ENCODE peak calls at places on chromosome 19, in eight cellular contexts. V, O, S, I, A, U, Z and Q are unnamed samples. For H3K79me2 and H4K20me1, the result is how much of the 10 kb centered on the place peaks cover.

GRCh38 chr19:43624933-43625332 is 5.5 kb upstream of the ZNF428 start:
- DNase-seq in Z (peak), A (peak), U (no peak), V (peak), I (peak), S (peak), O (peak), Q (no peak)

GRCh38 chr19:33388231-33388816 is 14.8 kb downstream of the CEBPG start:
- DNase-seq in O (no peak), V (no peak), U (no peak), I (peak), S (no peak), Z (no peak), A (no peak), Q (no peak)

GRCh38 chr19:23699521-23699860 is 12.5 kb upstream of the ZNF675 start:
- DNase-seq in I (no peak), O (no peak), U (no peak), Z (no peak), A (no peak), S (no peak), V (no peak), Q (no peak)

GRCh38 chr19:33477781-33478180 is 43.8 kb downstream of the PEPD start:
- DNase-seq in A (no peak), U (peak), O (no peak), Z (no peak), S (no peak), V (no peak), I (no peak), Q (no peak)

GRCh38 chr19:29773141-29773540 is 38.6 kb upstream of the CCNE1 start:
- DNase-seq in Z (no peak), S (no peak), A (no peak), U (no peak), V (no peak), I (no peak), O (no peak), Q (no peak)

GRCh38 chr19:42693760-42694350 is 46.4 kb downstream of the PSG3 start:
- DNase-seq in I (peak), Z (peak), S (no peak), A (peak), U (peak), O (peak), V (peak), Q (no peak)

GRCh38 chr19:10501971-10502523 is 1.1 kb downstream of the KEAP1 start:
- DNase-seq in Z (no peak), O (peak), S (peak), I (peak), A (peak), V (peak), U (no peak), Q (peak)

GRCh38 chr19:8145969-8146368 is 3.4 kb downstream of the FBN3 start:
- DNase-seq in O (no peak), I (peak), A (peak), V (peak), S (peak), Z (peak), U (no peak), Q (no peak)

GRCh38 chr19:31784631-31785237 is 435.5 kb upstream of the TSHZ3 start:
- DNase-seq in I (peak), U (peak), O (peak), A (no peak), S (peak), V (no peak), Z (no peak), Q (no peak)

GRCh38 chr19:19006213-19006612 is 27.1 kb downstream of the SUGP2 start:
- DNase-seq in A (no peak), U (no peak), O (no peak), I (no peak), Z (no peak), V (no peak), S (no peak), Q (no peak)

GRCh38 chr19:42252365-42253244 is 2.3 kb downstream of the ERF start:
- DNase-seq in I (peak), A (no peak), S (no peak), Z (no peak), V (peak), U (no peak), O (peak), Q (peak)

GRCh38 chr19:10863107-10863700 is 8.1 kb upstream of the CARM1 start:
- DNase-seq in A (no peak), I (peak), S (no peak), O (no peak), V (no peak), U (peak), Z (peak), Q (peak)

GRCh38 chr19:18418725-18419194 is 438 bp upstream of the SSBP4 start:
- DNase-seq in I (peak), U (no peak), O (no peak), A (no peak), Z (no peak), S (no peak), V (peak), Q (no peak)

GRCh38 chr19:33891773-33892172 is 95.1 kb downstream of the KCTD15 start:
- DNase-seq in S (no peak), U (no peak), I (no peak), V (no peak), O (no peak), A (no peak), Z (no peak), Q (no peak)

GRCh38 chr19:30564551-30565011 is 192.4 kb downstream of the ZNF536 start:
- DNase-seq in O (no peak), A (no peak), V (peak), Z (no peak), I (no peak), U (no peak), S (no peak), Q (no peak)

GRCh38 chr19:6821639-6822310 is 49.3 kb downstream of the VAV1 start:
- DNase-seq in A (no peak), I (no peak), S (no peak), V (no peak), Z (no peak), U (no peak), O (no peak), Q (no peak)

GRCh38 chr19:49224856-49225255 is 67.3 kb downstream of the TRPM4 start:
- DNase-seq in U (peak), V (peak), A (peak), S (peak), Z (peak), O (peak), I (no peak), Q (peak)

GRCh38 chr19:6253886-6254285 is 25.9 kb downstream of the MLLT1 start:
- DNase-seq in S (no peak), Z (no peak), O (no peak), U (no peak), A (no peak), I (no peak), V (no peak), Q (no peak)

GRCh38 chr19:19106061-19106551 is 32.2 kb downstream of the TMEM161A start:
- DNase-seq in Z (no peak), I (peak), A (no peak), U (no peak), V (peak), S (peak), O (peak), Q (peak)

GRCh38 chr19:19459707-19460251 is 54.3 kb downstream of the GATAD2A start:
- DNase-seq in U (peak), S (no peak), Z (no peak), I (peak), O (peak), V (no peak), A (peak), Q (no peak)

GRCh38 chr19:10858204-10858828 is 10.1 kb downstream of the C19orf38 start:
- DNase-seq in Z (peak), O (peak), I (peak), S (peak), V (peak), U (no peak), A (peak), Q (no peak)

GRCh38 chr19:55669418-55670279 is 5.4 kb upstream of the EPN1 start:
- DNase-seq in I (no peak), O (no peak), U (no peak), S (no peak), Z (no peak), V (no peak), A (no peak), Q (no peak)

GRCh38 chr19:33199441-33200265 is 5.5 kb downstream of the LRP3 start:
- DNase-seq in Z (no peak), A (no peak), V (no peak), U (no peak), I (peak), O (no peak), S (no peak), Q (no peak)

GRCh38 chr19:10113964-10114650 is 2.6 kb downstream of the P2RY11 start:
- DNase-seq in I (peak), V (peak), S (no peak), Z (peak), O (no peak), A (no peak), U (no peak), Q (no peak)

DNA sequence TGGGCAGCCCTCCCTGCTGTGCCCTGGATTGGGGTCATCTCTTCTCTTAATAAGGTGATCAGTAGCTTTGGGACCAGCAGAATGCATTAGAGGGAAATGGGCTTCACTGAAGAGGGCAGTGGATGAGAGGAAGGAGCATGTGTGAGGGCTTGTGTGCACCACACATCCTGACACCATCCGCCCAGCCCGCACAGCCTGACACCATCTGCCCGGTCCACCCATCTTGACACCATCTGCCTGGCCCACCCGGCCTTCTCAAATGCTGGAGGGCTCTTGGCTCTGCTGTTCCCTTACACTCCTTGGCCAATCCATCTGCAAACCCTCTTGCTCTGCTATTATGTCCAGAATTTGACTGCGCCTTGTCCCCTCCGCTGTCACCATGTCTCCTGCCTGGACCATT is 41.8 kb downstream of the BICRA start:
- DNase-seq in I (peak), S (no peak), V (no peak), U (no peak), A (no peak), Z (no peak), O (no peak), Q (no peak)
- H3K79me2 ChIP-seq in I (half or more), S (half or more), V (half or more), U (half or more), A (under half), Z (under half), O (half or more), Q (half or more)

GRCh38 chr19:12294308-12295158 is at the start of gene ZNF44:
- DNase-seq in U (peak), A (peak), O (peak), V (peak), Z (peak), I (peak), S (peak), Q (peak)
- H3K4me2 ChIP-seq in U (peak), A (peak), O (peak), V (peak), Z (peak), I (peak), S (peak), Q (peak)

DNA sequence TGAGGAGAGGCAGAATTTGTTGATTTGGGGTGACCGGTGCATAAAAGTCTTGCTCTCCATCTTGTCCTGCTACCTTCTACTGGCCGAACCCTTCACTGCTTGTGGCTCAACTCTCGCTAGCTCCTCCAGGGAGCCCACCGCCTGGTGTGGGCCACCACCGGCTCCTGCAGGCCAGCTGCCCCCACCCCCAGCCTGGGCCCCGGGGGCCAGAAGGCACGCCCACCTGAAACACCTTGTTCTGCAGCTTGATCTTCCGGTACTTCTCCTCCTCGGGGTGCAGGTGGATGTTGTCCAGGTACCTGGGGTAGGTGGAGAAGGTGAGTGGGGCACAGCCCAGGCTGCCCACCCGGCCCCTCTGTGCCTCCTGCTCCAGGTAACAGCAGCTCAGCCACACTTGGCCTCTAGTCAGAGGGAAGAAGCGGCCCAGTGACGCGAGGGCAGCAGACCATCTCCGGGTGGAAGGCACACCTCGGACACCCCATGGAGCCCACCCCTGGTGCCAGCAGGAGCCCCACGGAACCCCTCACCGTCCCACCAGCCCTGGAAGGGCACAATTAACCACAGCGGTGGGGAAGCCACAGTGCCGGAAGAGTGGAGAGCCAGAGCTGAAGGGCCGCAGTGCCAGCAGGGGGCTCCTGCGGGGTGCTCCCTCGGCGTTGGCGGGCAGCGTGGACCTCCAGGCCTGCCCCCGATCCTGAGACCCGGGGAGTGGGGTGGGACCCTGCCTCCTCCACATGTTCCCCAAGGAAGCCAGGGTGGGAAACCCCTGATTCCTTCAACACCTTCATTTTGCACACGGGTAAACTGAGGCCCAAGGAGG is 10.1 kb downstream of the UBXN6 start:
- DNase-seq in U (no peak), I (peak), S (no peak), V (no peak), O (no peak), A (no peak), Z (no peak), Q (no peak)
- H4K20me1 ChIP-seq in U (under half), I (under half), S (under half), V (under half), O (under half), A (under half), Z (under half), Q (under half)

DNA sequence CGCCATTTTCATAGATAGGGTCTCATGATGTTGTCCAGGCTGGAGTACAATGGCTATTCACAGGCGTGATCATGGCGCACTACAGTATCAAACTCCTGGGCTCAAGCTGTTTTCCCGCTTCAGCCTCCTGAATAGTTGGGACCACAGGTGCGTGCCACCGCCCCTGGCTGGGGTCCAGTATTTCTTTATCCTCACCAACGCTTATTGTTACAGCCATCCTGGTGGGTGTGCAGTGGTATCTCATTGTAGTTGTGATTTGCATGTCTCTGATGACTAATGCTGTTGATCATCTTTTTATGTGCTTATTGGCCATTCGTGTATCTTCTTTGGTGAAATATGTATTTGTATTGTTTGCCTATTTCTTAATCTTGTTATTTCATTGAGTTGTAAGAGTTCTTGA is 49.0 kb downstream of the SIPA1L3 start:
- DNase-seq in V (no peak), Z (no peak), U (no peak), A (no peak), O (no peak), I (no peak), S (no peak), Q (no peak)
- H3K79me2 ChIP-seq in V (half or more), Z (under half), U (half or more), A (half or more), O (under half), I (half or more), S (half or more), Q (half or more)

GRCh38 chr19:54206030-54206830 is 5.6 kb downstream of the RPS9 start:
- DNase-seq in A (no peak), V (no peak), O (no peak), S (no peak), U (no peak), I (peak), Z (peak), Q (no peak)
- H3K4me2 ChIP-seq in A (peak), V (no peak), O (no peak), S (no peak), U (peak), I (no peak), Z (peak), Q (no peak)

GRCh38 chr19:1979642-1980041 is 35.9 kb downstream of the BTBD2 start:
- DNase-seq in V (no peak), A (no peak), Z (no peak), O (no peak), I (no peak), S (no peak), U (no peak), Q (no peak)

GRCh38 chr19:1980068-1980467 is 35.4 kb downstream of the BTBD2 start:
- DNase-seq in I (no peak), Z (no peak), S (no peak), U (no peak), A (no peak), V (no peak), O (no peak), Q (no peak)

GRCh38 chr19:1980782-1981181 is 34.7 kb downstream of the BTBD2 start:
- DNase-seq in S (no peak), V (no peak), A (no peak), U (no peak), Z (no peak), I (no peak), O (no peak), Q (no peak)

GRCh38 chr19:1978346-1978894 is 37.1 kb downstream of the BTBD2 start:
- DNase-seq in S (no peak), V (no peak), O (no peak), Z (no peak), U (no peak), I (no peak), A (no peak), Q (no peak)

GRCh38 chr19:1979017-1979416 is 36.5 kb downstream of the BTBD2 start:
- DNase-seq in Z (no peak), I (no peak), V (no peak), U (no peak), S (no peak), O (no peak), A (no peak), Q (no peak)
- H4K20me1 ChIP-seq in Z (under half), I (under half), V (under half), U (under half), S (under half), O (under half), A (under half), Q (under half)

GRCh38 chr19:46371371-46371901 is 24.5 kb downstream of the PPP5C start:
- DNase-seq in O (no peak), U (no peak), S (no peak), A (no peak), I (no peak), V (peak), Z (no peak), Q (no peak)
- H3K79me2 ChIP-seq in O (under half), U (half or more), S (half or more), A (under half), I (under half), V (half or more), Z (under half), Q (under half)

GRCh38 chr19:48006762-48007161 is 12.3 kb downstream of the ELSPBP1 start:
- DNase-seq in Z (peak), A (peak), I (peak), V (peak), S (no peak), U (no peak), O (no peak), Q (no peak)

DNA sequence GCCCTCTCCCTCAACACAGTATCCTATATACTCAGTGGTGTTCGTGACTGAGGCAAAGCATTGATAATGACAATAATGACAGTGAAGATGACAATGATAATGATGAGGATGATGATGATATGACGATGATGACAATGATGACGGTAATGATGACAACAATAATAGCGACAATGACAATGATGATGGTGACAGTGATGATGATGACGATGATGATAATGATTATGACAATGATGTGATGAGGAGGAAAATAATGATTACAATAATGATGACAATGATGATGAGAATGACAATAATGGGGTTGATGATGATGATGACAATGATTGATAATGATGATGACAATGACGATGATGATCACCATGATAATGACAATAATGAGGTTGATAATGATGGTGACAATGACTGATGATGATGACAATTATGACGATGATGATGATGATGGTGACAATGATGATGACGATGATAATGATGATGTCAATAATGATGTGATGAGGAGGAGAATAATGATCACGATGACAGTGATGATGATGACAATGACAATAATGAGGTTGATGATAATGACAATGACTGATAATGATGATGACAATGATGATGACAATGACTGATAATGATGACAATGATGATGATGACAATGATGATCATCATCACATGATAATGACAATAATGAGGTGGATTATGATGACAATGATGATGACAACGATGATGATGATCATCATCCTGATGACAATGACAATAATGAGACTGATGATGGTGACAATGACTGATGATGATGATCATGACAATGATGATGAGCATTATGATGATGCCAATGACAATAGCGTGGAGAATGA is 16.7 kb downstream of the ELSPBP1 start:
- DNase-seq in V (no peak), Z (no peak), I (no peak), U (no peak), A (no peak), O (no peak), S (no peak), Q (no peak)
- H3K4me2 ChIP-seq in V (no peak), Z (no peak), I (no peak), U (no peak), A (no peak), O (no peak), S (no peak), Q (no peak)

GRCh38 chr19:46448601-46449000 is 19.9 kb upstream of the PNMA8C start:
- DNase-seq in I (no peak), U (no peak), O (no peak), V (no peak), Z (no peak), S (no peak), A (no peak), Q (no peak)

GRCh38 chr19:46447824-46448223 is 19.1 kb upstream of the PNMA8C start:
- DNase-seq in S (no peak), A (no peak), I (peak), U (no peak), Z (no peak), V (no peak), O (no peak), Q (no peak)

GRCh38 chr19:46442808-46443450 is 14.2 kb upstream of the PNMA8C start:
- DNase-seq in Z (no peak), U (peak), A (no peak), O (peak), V (no peak), I (peak), S (no peak), Q (no peak)

GRCh38 chr19:46447006-46447405 is 18.3 kb upstream of the PNMA8C start:
- DNase-seq in V (no peak), I (no peak), O (no peak), Z (no peak), A (peak), S (no peak), U (no peak), Q (no peak)

DNA sequence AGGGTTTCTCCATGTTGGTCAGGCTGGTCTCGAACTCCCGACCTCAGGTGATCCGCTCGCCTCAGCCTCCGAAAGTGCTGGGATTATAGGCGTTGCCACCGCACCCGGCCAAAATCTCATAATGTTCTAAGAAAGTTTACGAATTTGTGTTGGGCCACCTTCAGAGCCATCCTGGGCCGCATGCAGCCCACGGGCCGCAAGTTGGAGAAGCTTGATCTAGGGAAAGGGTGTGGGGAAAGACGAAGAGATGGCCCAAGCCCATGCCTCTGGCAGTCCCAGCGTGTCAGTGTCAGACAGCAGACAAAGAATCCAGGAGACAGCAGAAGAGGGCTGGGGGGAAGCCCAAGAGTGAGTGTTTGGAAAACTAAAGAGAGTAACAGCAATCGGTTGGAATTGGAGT is 17.3 kb upstream of the PNMA8C start:
- DNase-seq in O (no peak), S (no peak), Z (no peak), I (peak), A (no peak), V (no peak), U (no peak), Q (no peak)
- H4K20me1 ChIP-seq in O (under half), S (under half), Z (under half), I (under half), A (under half), V (under half), U (under half), Q (under half)